ENCODE peak calls at places on chromosomes 1 and 21, in ten cellular contexts. M is skeletal muscle cell, H is IMR-90, L is adrenal gland, R is astrocyte of the spinal cord, T is BJ, K is tibial nerve, F is GM23338, Q is MG63, Y is OCI-LY7. B is an unnamed sample.
A peak's percentile ranks its signal among the peaks of the same experiment; 100 is the strongest.

GRCh38 chr1:161706483-161707347 is at the start of gene FCRLA:
- DNase-seq in Y (peak; percentile 94), M (peak; percentile 87), T (peak; percentile 87), R (peak; percentile 85), F (no peak), L (no peak), H (peak; percentile 97), Q (peak; percentile 68), K (no peak), B (peak; percentile 60)

GRCh38 chr1:63821650-63822049 is 47.8 kb downstream of the ROR1 start:
- DNase-seq in H (peak; percentile 73), T (no peak), F (no peak), M (no peak), K (no peak), R (peak; percentile 55), L (no peak), Q (no peak), Y (no peak), B (peak; percentile 24)

GRCh38 chr21:8991968-8992621 is 1529.3 kb upstream of the TPTE start:
- DNase-seq in R (no peak), K (no peak), F (no peak), Q (peak; percentile 74), L (no peak), H (no peak), T (no peak), Y (no peak), M (no peak), B (no peak)

GRCh38 chr1:151553659-151554058 is 13.6 kb downstream of the TUFT1 start:
- DNase-seq in K (no peak), F (no peak), Y (no peak), H (peak; percentile 75), R (peak; percentile 71), T (no peak), L (no peak), Q (no peak), M (no peak), B (no peak)

GRCh38 chr1:31764307-31765040 is at the start of gene ADGRB2:
- DNase-seq in F (peak; percentile 78), M (no peak), K (no peak), Q (no peak), R (no peak), Y (peak; percentile 31), L (no peak), H (no peak), T (no peak), B (no peak)

GRCh38 chr1:63501256-63501655 is 21.8 kb downstream of the ITGB3BP start:
- DNase-seq in L (no peak), R (no peak), T (no peak), M (no peak), K (no peak), H (no peak), F (no peak), Y (no peak), Q (no peak), B (no peak)

GRCh38 chr1:237255071-237255470 is 213.1 kb downstream of the RYR2 start:
- DNase-seq in M (no peak), R (no peak), Q (no peak), L (no peak), F (no peak), T (no peak), Y (no peak), H (no peak), K (no peak), B (no peak)

GRCh38 chr1:87941292-87941946 is 612.7 kb downstream of the LMO4 start:
- DNase-seq in R (no peak), K (no peak), F (peak; percentile 59), H (no peak), Y (no peak), Q (no peak), L (no peak), T (no peak), M (no peak), B (no peak)

GRCh38 chr1:46587072-46587471 is 17.0 kb downstream of the MKNK1 start:
- DNase-seq in F (no peak), Y (no peak), H (no peak), T (no peak), L (peak; percentile 53), K (no peak), M (no peak), R (no peak), Q (no peak), B (no peak)

GRCh38 chr1:55823521-55824296 is 608.5 kb upstream of the USP24 start:
- DNase-seq in R (peak; percentile 26), H (peak; percentile 64), T (no peak), F (no peak), Q (no peak), Y (no peak), M (peak; percentile 13), K (no peak), L (no peak), B (no peak)

GRCh38 chr1:64703600-64703999 is 41.3 kb upstream of the RAVER2 start:
- DNase-seq in F (no peak), M (no peak), T (no peak), K (no peak), L (no peak), Y (no peak), H (no peak), R (no peak), Q (no peak), B (no peak)

DNA sequence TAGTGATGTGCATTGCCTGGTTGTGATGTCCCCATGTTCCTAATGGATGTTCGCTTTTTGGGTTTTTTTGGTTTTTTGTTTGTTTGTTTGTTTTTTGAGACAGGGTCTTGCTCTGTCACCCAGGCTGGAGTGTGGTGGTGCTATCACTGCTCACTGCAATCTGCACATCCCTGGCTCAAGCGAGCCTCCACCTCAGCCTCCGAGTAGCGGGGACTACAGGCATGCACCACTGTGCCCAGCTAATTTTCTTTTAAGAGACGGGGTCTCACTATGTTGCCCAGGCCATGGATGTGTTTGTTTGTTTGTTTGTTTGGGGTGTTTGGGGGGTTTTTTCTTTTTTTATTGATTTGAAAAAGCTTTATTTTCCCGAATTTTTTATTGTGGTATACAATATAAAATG is 2.1 kb downstream of the COL6A2 start:
- DNase-seq in L (no peak), M (no peak), R (no peak), T (no peak), Q (peak; percentile 1), Y (no peak), H (no peak), K (peak; percentile 3), F (no peak), B (no peak)
- H3K4me3 ChIP-seq in L (no peak overlapping the region), M (peak overlapping the region; percentile 57), R (peak overlapping the region; percentile 77), T (peak overlapping the region; percentile 88), Q (peak overlapping the region; percentile 73), Y (no peak overlapping the region), H (peak overlapping the region; percentile 97), K (no peak overlapping the region), F (peak overlapping the region; percentile 66), B (peak overlapping the region; percentile 84)

GRCh38 chr1:58852731-58853485 is 69.1 kb upstream of the JUN start:
- DNase-seq in L (no peak), K (no peak), F (peak; percentile 61), T (no peak), Q (no peak), M (no peak), R (no peak), H (no peak), Y (no peak), B (no peak)

GRCh38 chr1:58848818-58849411 is 65.1 kb upstream of the JUN start:
- DNase-seq in K (peak; percentile 36), Y (no peak), L (peak; percentile 87), R (peak; percentile 99), T (peak; percentile 86), M (peak; percentile 98), Q (peak; percentile 99), F (peak; percentile 6), H (peak; percentile 98), B (peak; percentile 91)

GRCh38 chr1:58854576-58854975 is 70.7 kb upstream of the JUN start:
- DNase-seq in L (no peak), Q (no peak), Y (no peak), F (no peak), R (no peak), H (peak; percentile 33), K (no peak), M (no peak), T (no peak), B (no peak)

GRCh38 chr1:58845947-58846346 is 62.1 kb upstream of the JUN start:
- DNase-seq in H (no peak), K (no peak), R (no peak), L (no peak), M (no peak), Q (no peak), Y (no peak), F (peak; percentile 21), T (no peak), B (no peak)

DNA sequence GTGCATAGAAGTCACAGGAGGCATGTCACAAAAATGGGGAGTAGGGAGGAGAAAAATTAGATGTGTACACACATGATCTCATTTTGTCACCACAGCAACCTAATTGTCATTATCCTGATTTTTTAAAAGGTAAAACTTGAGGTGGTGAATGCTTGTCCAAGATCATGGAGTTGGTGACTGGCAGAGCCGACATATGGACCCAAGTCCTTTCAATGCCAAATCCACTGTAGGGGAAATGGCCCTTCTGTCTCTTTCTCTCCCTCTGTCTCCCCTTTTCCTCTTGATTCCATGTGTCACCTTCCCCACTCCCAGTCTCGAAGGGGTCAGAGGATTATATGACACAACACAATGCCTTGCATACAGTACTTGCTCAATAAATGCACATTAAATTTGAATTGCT is 65.7 kb upstream of the JUN start:
- DNase-seq in L (no peak), R (no peak), K (no peak), F (no peak), H (no peak), M (no peak), Q (no peak), Y (no peak), T (no peak), B (no peak)
- H3K4me3 ChIP-seq in L (no peak overlapping the region), R (no peak overlapping the region), K (no peak overlapping the region), F (no peak overlapping the region), H (no peak overlapping the region), M (no peak overlapping the region), Q (no peak overlapping the region), Y (no peak overlapping the region), T (no peak overlapping the region), B (no peak overlapping the region)

GRCh38 chr1:3170566-3171453 is 101.8 kb downstream of the PRDM16 start:
- DNase-seq in F (no peak), H (no peak), Q (no peak), K (peak; percentile 31), L (peak; percentile 86), R (peak; percentile 48), M (no peak), Y (no peak), T (no peak), B (no peak)
- H3K4me3 ChIP-seq in F (no peak overlapping the region), H (no peak overlapping the region), Q (no peak overlapping the region), K (peak overlapping the region; percentile 30), L (peak overlapping the region; percentile 56), R (no peak overlapping the region), M (no peak overlapping the region), Y (no peak overlapping the region), T (no peak overlapping the region), B (no peak overlapping the region)

DNA sequence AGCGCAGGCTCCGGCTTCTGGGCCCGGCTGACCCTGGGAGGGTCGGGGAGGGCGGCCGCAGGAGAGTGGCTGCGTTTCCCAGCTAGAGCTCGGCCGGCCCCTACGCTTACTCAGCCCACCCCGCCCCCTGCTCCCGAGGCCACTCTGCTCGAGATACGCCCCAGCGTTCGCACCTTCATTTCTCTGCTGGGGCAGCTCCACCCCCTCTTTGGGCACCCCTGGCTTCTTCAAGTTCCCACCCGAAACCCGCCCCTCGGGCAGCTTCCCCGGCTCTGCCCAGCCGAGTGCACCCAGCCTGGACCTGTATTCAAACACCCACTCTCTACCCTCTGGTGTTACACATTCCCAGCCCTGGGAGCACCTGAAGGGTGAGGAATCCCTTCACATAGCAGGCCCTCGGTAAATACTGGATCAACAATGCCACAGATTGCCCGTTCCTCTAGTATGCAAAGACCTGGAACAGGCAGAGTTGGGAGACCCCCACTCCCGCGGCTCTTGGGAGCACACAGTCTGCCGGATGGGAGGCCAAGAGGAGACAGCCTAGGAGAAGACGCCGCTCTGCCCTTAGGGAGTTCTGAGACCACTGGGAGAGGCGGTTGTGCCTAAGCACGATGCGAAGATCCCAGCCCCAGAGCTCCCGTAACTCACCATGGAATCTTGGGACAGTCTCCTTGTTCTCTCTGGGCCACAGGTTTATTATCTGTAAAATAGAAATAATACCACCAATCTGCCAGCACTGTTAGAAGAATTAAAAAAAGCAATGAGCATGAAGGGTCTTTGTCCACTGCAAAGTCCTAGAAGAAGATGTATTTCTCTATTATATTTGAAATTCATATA is 566 bp upstream of the PAQR7 start:
- DNase-seq in L (peak; percentile 80), R (no peak), Y (no peak), M (no peak), F (peak; percentile 82), T (no peak), Q (no peak), K (no peak), H (no peak), B (no peak)
- H3K4me3 ChIP-seq in L (peak overlapping the region; percentile 91), R (peak overlapping the region; percentile 60), Y (peak overlapping the region; percentile 54), M (peak overlapping the region; percentile 62), F (peak overlapping the region; percentile 76), T (peak overlapping the region; percentile 70), Q (peak overlapping the region; percentile 67), K (peak overlapping the region; percentile 93), H (peak overlapping the region; percentile 54), B (peak overlapping the region; percentile 53)

B was measured in astrocyte of the cerebellum.